ENCODE peak calls at places on chromosomes 16 and 17, in eight cellular contexts. C is cardiac muscle cell; Y is neural progenitor cell; Q is lung; R is PC-3; K is CD8-positive, alpha-beta T cell; L is OCI-LY7; A is stomach. G is an unnamed sample.
A peak's percentile ranks its signal among the peaks of the same experiment; 100 is the strongest.

GRCh38 chr17:44854201-44854600 is 6.5 kb downstream of the HIGD1B start:
- DNase-seq in C (no peak), Y (no peak), Q (no peak), R (no peak), K (no peak), L (no peak), A (no peak), G (no peak)

GRCh38 chr17:48023408-48024148 is 14.0 kb downstream of the COPZ2 start:
- DNase-seq in C (peak; percentile 65), Y (peak; percentile 93), Q (peak; percentile 84), R (peak; percentile 94), K (peak; percentile 11), L (peak; percentile 71), A (peak; percentile 92), G (peak; percentile 82)

GRCh38 chr16:85945424-85945751 is 46.4 kb downstream of the IRF8 start:
- DNase-seq in C (no peak), Y (no peak), Q (no peak), R (no peak), K (no peak), L (no peak), A (no peak), G (no peak)

GRCh38 chr16:50102046-50102756 is 36.4 kb downstream of the HEATR3 start:
- DNase-seq in C (peak; percentile 10), Y (no peak), Q (no peak), R (no peak), K (no peak), L (no peak), A (no peak), G (no peak)

GRCh38 chr17:9291912-9292562 is 270.7 kb downstream of the NTN1 start:
- DNase-seq in C (peak; percentile 20), Y (peak; percentile 44), Q (no peak), R (peak; percentile 39), K (no peak), L (peak; percentile 16), A (peak; percentile 42), G (no peak)

GRCh38 chr17:48618366-48618896 is 3.3 kb upstream of the HOXB8 start:
- DNase-seq in C (peak; percentile 87), Y (peak; percentile 93), Q (peak; percentile 84), R (peak; percentile 97), K (peak; percentile 72), L (peak; percentile 76), A (peak; percentile 91), G (peak; percentile 76)

GRCh38 chr17:80970044-80970761 is 21.4 kb upstream of the CHMP6 start:
- DNase-seq in C (peak; percentile 32), Y (peak; percentile 62), Q (no peak), R (peak; percentile 57), K (no peak), L (peak; percentile 48), A (peak; percentile 39), G (peak; percentile 42)

GRCh38 chr16:47664653-47665325 is 203.7 kb downstream of the PHKB start:
- DNase-seq in C (no peak), Y (no peak), Q (no peak), R (peak; percentile 50), K (no peak), L (no peak), A (peak; percentile 48), G (no peak)

GRCh38 chr16:57383276-57384247 is 11.3 kb downstream of the CX3CL1 start:
- DNase-seq in C (peak; percentile 62), Y (no peak), Q (no peak), R (peak; percentile 31), K (no peak), L (no peak), A (no peak), G (no peak)

GRCh38 chr17:15744885-15745284 is 12.8 kb downstream of the TBC1D26 start:
- DNase-seq in C (no peak), Y (no peak), Q (peak; percentile 47), R (no peak), K (no peak), L (no peak), A (no peak), G (no peak)

GRCh38 chr17:49987681-49988441 is 7.2 kb downstream of the DLX3 start:
- DNase-seq in C (peak; percentile 32), Y (peak; percentile 69), Q (no peak), R (peak; percentile 69), K (no peak), L (no peak), A (no peak), G (no peak)

GRCh38 chr17:49951362-49952080 is 17.5 kb upstream of the DLX4 start:
- DNase-seq in C (no peak), Y (no peak), Q (no peak), R (peak; percentile 48), K (no peak), L (no peak), A (no peak), G (no peak)

GRCh38 chr17:1270210-1271019 is at the start of gene BHLHA9:
- DNase-seq in C (no peak), Y (no peak), Q (no peak), R (no peak), K (no peak), L (no peak), A (no peak), G (no peak)

GRCh38 chr16:66905633-66906539 is 12.8 kb downstream of the CDH16 start:
- DNase-seq in C (no peak), Y (peak; percentile 54), Q (no peak), R (no peak), K (no peak), L (peak; percentile 43), A (peak; percentile 86), G (no peak)

GRCh38 chr17:81295678-81296381 is 723 bp upstream of the SLC38A10 start:
- DNase-seq in C (peak; percentile 35), Y (peak; percentile 70), Q (peak; percentile 60), R (peak; percentile 88), K (no peak), L (peak; percentile 89), A (peak; percentile 84), G (no peak)

GRCh38 chr17:21078056-21078825 is 35.4 kb upstream of the USP22 start:
- DNase-seq in C (no peak), Y (no peak), Q (no peak), R (no peak), K (no peak), L (no peak), A (no peak), G (no peak)

GRCh38 chr16:53984936-53985335 is 281.0 kb downstream of the FTO start:
- DNase-seq in C (no peak), Y (no peak), Q (no peak), R (no peak), K (no peak), L (no peak), A (no peak), G (no peak)

GRCh38 chr16:57725077-57725953 is 10.3 kb upstream of the KATNB1 start:
- DNase-seq in C (no peak), Y (no peak), Q (no peak), R (peak; percentile 2), K (no peak), L (no peak), A (no peak), G (no peak)

GRCh38 chr17:49497147-49498036 is 2.3 kb downstream of the NGFR start:
- DNase-seq in C (no peak), Y (peak; percentile 94), Q (no peak), R (peak; percentile 18), K (no peak), L (no peak), A (no peak), G (peak; percentile 52)

GRCh38 chr16:88529596-88529995 is 40.6 kb upstream of the ZC3H18 start:
- DNase-seq in C (no peak), Y (no peak), Q (no peak), R (no peak), K (no peak), L (no peak), A (no peak), G (no peak)

GRCh38 chr16:64416232-64417010 is 705.4 kb downstream of the CDH11 start:
- DNase-seq in C (peak; percentile 52), Y (no peak), Q (no peak), R (peak; percentile 39), K (no peak), L (peak; percentile 37), A (no peak), G (no peak)

GRCh38 chr16:15725641-15726240 is 75.7 kb downstream of the NDE1 start:
- DNase-seq in C (no peak), Y (no peak), Q (no peak), R (no peak), K (no peak), L (no peak), A (no peak), G (no peak)
- H3K36me3 ChIP-seq in C (no peaks in the 10 kb centered on the region), Y (no peaks in the 10 kb centered on the region), Q (peaks cover 5% of the 10 kb centered on the region), R (no peaks in the 10 kb centered on the region), K (peaks cover 4% of the 10 kb centered on the region), L (peaks cover 42% of the 10 kb centered on the region), A (peaks cover 39% of the 10 kb centered on the region), G (no peaks in the 10 kb centered on the region)

GRCh38 chr16:81550412-81550768 is 105.8 kb downstream of the CMIP start:
- DNase-seq in C (no peak), Y (no peak), Q (no peak), R (no peak), K (no peak), L (no peak), A (no peak), G (no peak)
- H3K27ac ChIP-seq in C (no peak overlapping the region), Y (no peak overlapping the region), Q (peak overlapping the region; percentile 82), R (no peak overlapping the region), K (no peak overlapping the region), L (no peak overlapping the region), A (peak overlapping the region; percentile 8), G (no peak overlapping the region)

DNA sequence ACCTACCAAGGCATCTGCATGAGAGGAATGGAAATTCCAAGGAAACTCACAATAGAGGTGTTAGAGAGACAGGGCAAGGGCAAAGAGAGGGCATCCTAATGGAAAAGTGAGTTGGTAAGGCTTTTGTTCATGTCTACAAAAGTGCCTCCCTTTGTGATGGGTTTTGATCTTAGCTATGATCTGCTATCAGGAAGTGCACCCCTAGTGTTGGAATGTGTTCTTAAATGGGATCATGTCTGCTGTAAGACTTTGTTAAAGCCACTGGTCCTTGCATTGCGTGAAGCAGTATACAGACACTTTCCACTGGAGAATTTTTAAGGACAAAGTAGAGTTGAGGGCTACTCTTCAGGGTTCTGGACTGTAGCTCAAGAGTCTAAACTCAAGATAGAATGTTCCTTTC is 92.0 kb downstream of the MAP2K6 start:
- DNase-seq in C (no peak), Y (peak; percentile 57), Q (no peak), R (peak; percentile 49), K (no peak), L (peak; percentile 50), A (no peak), G (no peak)
- TF ChIP-seq CTCF in C (peak; percentile 33), Y (peak; percentile 59), Q (no peak), R (peak; percentile 67), K (no peak), L (peak; percentile 72), A (no peak), G (no peak)

GRCh38 chr16:17129971-17130370 is 340.8 kb downstream of the XYLT1 start:
- DNase-seq in C (no peak), Y (no peak), Q (no peak), R (no peak), K (no peak), L (no peak), A (no peak), G (no peak)

GRCh38 chr16:17133851-17134250 is 336.9 kb downstream of the XYLT1 start:
- DNase-seq in C (no peak), Y (no peak), Q (no peak), R (no peak), K (no peak), L (no peak), A (no peak), G (no peak)

GRCh38 chr16:17134586-17134985 is 336.2 kb downstream of the XYLT1 start:
- DNase-seq in C (no peak), Y (no peak), Q (no peak), R (no peak), K (no peak), L (peak; percentile 66), A (no peak), G (no peak)

GRCh38 chr16:17131351-17131750 is 339.4 kb downstream of the XYLT1 start:
- DNase-seq in C (no peak), Y (no peak), Q (no peak), R (no peak), K (no peak), L (no peak), A (no peak), G (no peak)

GRCh38 chr16:17130733-17131132 is 340.0 kb downstream of the XYLT1 start:
- DNase-seq in C (no peak), Y (no peak), Q (no peak), R (no peak), K (no peak), L (no peak), A (no peak), G (no peak)
- H3K36me3 ChIP-seq in C (no peaks in the 10 kb centered on the region), Y (no peaks in the 10 kb centered on the region), Q (peaks cover 6% of the 10 kb centered on the region), R (no peaks in the 10 kb centered on the region), K (peaks cover 10% of the 10 kb centered on the region), L (peaks cover 71% of the 10 kb centered on the region), A (peaks cover 8% of the 10 kb centered on the region), G (no peaks in the 10 kb centered on the region)